ENCODE peak calls at places on chromosomes 2 and 18, in four cellular contexts. One of them, this sample, is unnamed. For H3K4me1, the result is how much of the 10 kb centered on the place peaks cover.

GRCh38 chr2:66456183-66457041 is 21.5 kb downstream of the MEIS1 start:
- DNase-seq in H1: no peak
- DNase-seq in mesendoderm: no peak
- DNase-seq in H9: no peak
- DNase-seq in this sample: no peak

GRCh38 chr2:12501469-12502147 is 215.1 kb upstream of the TRIB2 start:
- DNase-seq in mesendoderm: no peak
- DNase-seq in H9: no peak
- DNase-seq in H1: no peak
- DNase-seq in this sample: peak

GRCh38 chr2:239757154-239757760 is 267.9 kb downstream of the NDUFA10 start:
- DNase-seq in mesendoderm: no peak
- DNase-seq in H1: no peak
- DNase-seq in H9: no peak
- DNase-seq in this sample: no peak

GRCh38 chr2:224691563-224691962 is 24.6 kb downstream of the CCDC195 start:
- DNase-seq in H1: no peak
- DNase-seq in mesendoderm: no peak
- DNase-seq in H9: no peak
- DNase-seq in this sample: peak

GRCh38 chr2:181682795-181683517 is 2.6 kb upstream of the NEUROD1 start:
- DNase-seq in H9: peak
- DNase-seq in mesendoderm: no peak
- DNase-seq in H1: no peak
- DNase-seq in this sample: no peak

GRCh38 chr18:47251289-47252120 is at the start of gene SKOR2:
- DNase-seq in H1: no peak
- DNase-seq in H9: peak
- DNase-seq in mesendoderm: peak
- DNase-seq in this sample: no peak

GRCh38 chr18:24262097-24262496 is 123.2 kb downstream of the CABYR start:
- DNase-seq in H1: no peak
- DNase-seq in mesendoderm: no peak
- DNase-seq in H9: no peak
- DNase-seq in this sample: peak

GRCh38 chr2:71812736-71813135 is 334.9 kb downstream of the CYP26B1 start:
- DNase-seq in H9: peak
- DNase-seq in H1: no peak
- DNase-seq in mesendoderm: no peak
- DNase-seq in this sample: no peak

GRCh38 chr2:29990112-29990511 is 68.7 kb upstream of the ALK start:
- DNase-seq in H9: no peak
- DNase-seq in H1: no peak
- DNase-seq in mesendoderm: peak
- DNase-seq in this sample: no peak

GRCh38 chr2:113755690-113756063 is 765 bp downstream of the SLC35F5 start:
- DNase-seq in H9: no peak
- DNase-seq in mesendoderm: no peak
- DNase-seq in H1: no peak
- DNase-seq in this sample: peak

GRCh38 chr2:47043142-47043890 is 111.8 kb downstream of the STPG4 start:
- DNase-seq in H1: no peak
- DNase-seq in mesendoderm: peak
- DNase-seq in H9: peak
- DNase-seq in this sample: peak

GRCh38 chr2:144509548-144510205 is 10.2 kb downstream of the ZEB2 start:
- DNase-seq in mesendoderm: peak
- DNase-seq in H1: no peak
- DNase-seq in H9: no peak
- DNase-seq in this sample: no peak

GRCh38 chr18:2984703-2985261 is 28.2 kb downstream of the LPIN2 start:
- DNase-seq in H9: no peak
- DNase-seq in mesendoderm: no peak
- DNase-seq in H1: no peak
- DNase-seq in this sample: no peak

GRCh38 chr2:105324732-105325131 is 4.8 kb downstream of the TGFBRAP1 start:
- DNase-seq in mesendoderm: peak
- DNase-seq in H9: no peak
- DNase-seq in H1: no peak
- DNase-seq in this sample: peak

GRCh38 chr18:55384551-55385275 is 203.3 kb downstream of the TCF4 start:
- DNase-seq in mesendoderm: peak
- DNase-seq in H1: peak
- DNase-seq in H9: peak
- DNase-seq in this sample: peak

GRCh38 chr2:157257312-157258252 is at the start of gene GALNT5:
- DNase-seq in H1: no peak
- DNase-seq in mesendoderm: peak
- DNase-seq in H9: peak
- DNase-seq in this sample: peak

GRCh38 chr2:23270810-23271209 is 114.2 kb upstream of the KLHL29 start:
- DNase-seq in H1: no peak
- DNase-seq in H9: no peak
- DNase-seq in mesendoderm: no peak
- DNase-seq in this sample: no peak

GRCh38 chr2:112758701-112759100 is 5.7 kb downstream of the CKAP2L start:
- DNase-seq in H1: no peak
- DNase-seq in H9: no peak
- DNase-seq in mesendoderm: no peak
- DNase-seq in this sample: no peak

GRCh38 chr2:177983183-177983788 is 89.3 kb downstream of the PDE11A start:
- DNase-seq in H1: peak
- DNase-seq in mesendoderm: peak
- DNase-seq in H9: peak
- DNase-seq in this sample: peak

GRCh38 chr2:209629622-209630021 is 142.0 kb upstream of the UNC80 start:
- DNase-seq in H1: no peak
- DNase-seq in H9: no peak
- DNase-seq in mesendoderm: no peak
- DNase-seq in this sample: peak

GRCh38 chr2:46170611-46171385 is 126.4 kb upstream of the EPAS1 start:
- DNase-seq in H9: no peak
- DNase-seq in mesendoderm: no peak
- DNase-seq in H1: no peak
- DNase-seq in this sample: no peak

GRCh38 chr2:19251554-19251953 is 106.9 kb downstream of the OSR1 start:
- DNase-seq in H1: no peak
- DNase-seq in H9: no peak
- DNase-seq in mesendoderm: no peak
- DNase-seq in this sample: peak

GRCh38 chr2:96531872-96532505 is 4.6 kb upstream of the ARID5A start:
- DNase-seq in H9: peak
- DNase-seq in H1: no peak
- DNase-seq in mesendoderm: peak
- DNase-seq in this sample: peak

GRCh38 chr2:102055346-102055975 is 63.7 kb downstream of the IL1R2 start:
- DNase-seq in H9: no peak
- DNase-seq in H1: no peak
- DNase-seq in mesendoderm: no peak
- DNase-seq in this sample: peak

DNA sequence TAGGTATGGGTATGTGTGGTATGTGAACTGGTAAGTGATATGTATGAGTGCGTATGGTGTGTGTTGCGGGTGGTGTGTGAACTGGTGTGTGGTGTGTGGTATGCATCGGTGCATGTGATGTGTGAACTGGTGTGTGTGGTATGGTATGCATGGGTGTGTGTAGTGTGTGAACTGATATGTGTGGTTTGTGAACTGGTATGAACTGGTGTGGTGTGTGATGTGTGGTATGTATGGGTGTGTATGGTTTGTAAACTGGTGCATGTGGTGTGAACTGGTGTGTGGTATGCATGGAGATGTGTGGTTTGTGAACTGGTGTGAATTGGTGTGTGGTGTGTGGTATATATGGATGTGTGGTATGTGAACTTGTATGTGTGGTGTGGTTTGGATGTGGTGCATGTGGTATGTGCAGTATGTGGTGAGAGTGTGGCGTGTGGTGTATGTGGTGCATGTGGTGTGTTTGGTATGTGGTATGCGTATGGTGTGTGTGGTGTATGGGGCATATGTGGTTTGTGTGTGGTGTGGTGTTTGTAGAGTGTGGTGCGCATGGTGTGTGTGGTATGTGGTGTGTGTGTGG is 208.9 kb upstream of the TNP1 start:
- DNase-seq in H9: no peak
- DNase-seq in H1: no peak
- DNase-seq in mesendoderm: no peak
- DNase-seq in this sample: no peak
- H3K4ac ChIP-seq in H9: no peak
- H3K4ac ChIP-seq in H1: no peak
- H3K4ac ChIP-seq in mesendoderm: no peak
- H3K4ac ChIP-seq in this sample: peak

DNA sequence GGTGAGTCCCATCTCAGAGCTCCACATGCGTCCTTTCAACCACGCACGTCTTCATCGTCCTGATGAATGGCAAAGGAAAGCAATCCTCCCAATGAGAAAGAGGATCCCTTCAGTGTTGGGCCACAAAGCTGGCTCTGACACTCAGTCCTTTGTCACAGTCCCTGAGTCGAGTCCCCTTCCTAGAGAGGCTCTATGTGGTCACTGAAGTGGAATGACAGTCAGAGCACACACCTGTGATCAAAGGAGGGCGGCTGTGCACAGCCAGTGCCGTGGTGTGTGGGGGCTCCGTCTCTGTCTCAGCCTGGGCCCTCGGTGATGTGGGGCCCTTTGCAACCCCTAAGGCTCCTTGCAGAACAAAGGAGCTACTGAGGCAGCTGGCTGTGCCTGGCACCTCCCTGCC is 157.4 kb upstream of the APCDD1 start:
- DNase-seq in H9: no peak
- DNase-seq in mesendoderm: no peak
- DNase-seq in H1: no peak
- DNase-seq in this sample: no peak
- H3K4me1 ChIP-seq in H9: under half
- H3K4me1 ChIP-seq in mesendoderm: under half
- H3K4me1 ChIP-seq in H1: under half
- H3K4me1 ChIP-seq in this sample: under half

GRCh38 chr2:145654746-145655145 is 1134.8 kb upstream of the ZEB2 start:
- DNase-seq in H9: no peak
- DNase-seq in mesendoderm: no peak
- DNase-seq in H1: no peak
- DNase-seq in this sample: no peak
- H3K56ac ChIP-seq in H9: no peak
- H3K56ac ChIP-seq in mesendoderm: no peak
- H3K56ac ChIP-seq in H1: no peak
- H3K56ac ChIP-seq in this sample: no peak

DNA sequence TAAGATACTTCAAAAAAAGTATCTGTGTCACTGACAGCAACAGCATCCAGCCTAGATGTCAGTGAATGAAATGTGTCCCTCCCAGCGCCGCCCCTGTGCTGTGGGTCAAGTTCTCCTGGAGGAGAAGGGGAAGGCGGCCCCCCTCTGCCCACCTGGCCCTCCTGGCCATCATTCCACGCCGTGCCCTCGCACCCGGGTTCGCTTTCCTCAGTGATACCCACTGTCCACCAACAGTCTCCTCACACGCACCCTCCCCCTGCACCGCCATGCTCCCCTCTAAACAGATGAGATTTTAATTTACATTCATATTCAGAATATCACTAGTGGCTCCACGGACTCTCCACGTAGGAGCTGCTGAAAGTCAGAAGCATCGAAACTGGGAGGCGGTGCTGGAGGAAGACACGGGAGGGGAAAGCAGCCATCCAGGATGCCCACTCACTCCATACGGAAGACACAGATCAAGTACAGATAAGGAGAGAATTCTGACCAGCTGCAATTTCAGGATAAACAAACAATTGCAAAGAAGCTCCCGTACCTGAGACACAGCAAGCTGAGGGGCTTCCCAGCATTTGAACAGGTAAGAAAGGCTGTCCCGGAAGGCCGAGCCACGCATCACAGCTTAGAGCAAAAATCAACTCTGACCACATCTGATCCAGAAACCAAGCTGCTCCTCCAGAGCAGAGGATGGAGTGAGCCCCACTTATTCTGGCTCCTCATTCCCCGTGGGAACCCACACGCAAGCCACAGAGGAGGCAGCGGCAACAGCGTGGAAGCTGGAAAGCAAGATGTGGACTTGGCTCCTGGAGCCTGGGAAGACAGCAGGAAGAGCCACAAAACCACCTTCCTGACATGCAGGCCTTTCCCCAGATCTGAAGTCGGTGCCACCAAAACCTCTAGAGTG is 49.7 kb downstream of the PXDN start:
- DNase-seq in H1: no peak
- DNase-seq in mesendoderm: no peak
- DNase-seq in H9: no peak
- DNase-seq in this sample: no peak
- H3K4ac ChIP-seq in H1: no peak
- H3K4ac ChIP-seq in mesendoderm: no peak
- H3K4ac ChIP-seq in H9: no peak
- H3K4ac ChIP-seq in this sample: no peak

GRCh38 chr2:230330206-230330605 is 3.2 kb downstream of the SP140L start:
- DNase-seq in H1: no peak
- DNase-seq in H9: no peak
- DNase-seq in mesendoderm: no peak
- DNase-seq in this sample: no peak
- H3K4me1 ChIP-seq in H1: under half
- H3K4me1 ChIP-seq in H9: under half
- H3K4me1 ChIP-seq in mesendoderm: under half
- H3K4me1 ChIP-seq in this sample: under half

GRCh38 chr18:50644807-50645206 is 84.9 kb downstream of the MAPK4 start:
- DNase-seq in mesendoderm: peak
- DNase-seq in H9: peak
- DNase-seq in H1: peak
- DNase-seq in this sample: no peak
- H3K56ac ChIP-seq in mesendoderm: no peak
- H3K56ac ChIP-seq in H9: no peak
- H3K56ac ChIP-seq in H1: no peak
- H3K56ac ChIP-seq in this sample: no peak

GRCh38 chr18:74698881-74699280 is 101.2 kb downstream of the ZNF407 start:
- DNase-seq in mesendoderm: no peak
- DNase-seq in H1: no peak
- DNase-seq in H9: no peak
- DNase-seq in this sample: no peak
- H3K4ac ChIP-seq in mesendoderm: no peak
- H3K4ac ChIP-seq in H1: no peak
- H3K4ac ChIP-seq in H9: no peak
- H3K4ac ChIP-seq in this sample: no peak

DNA sequence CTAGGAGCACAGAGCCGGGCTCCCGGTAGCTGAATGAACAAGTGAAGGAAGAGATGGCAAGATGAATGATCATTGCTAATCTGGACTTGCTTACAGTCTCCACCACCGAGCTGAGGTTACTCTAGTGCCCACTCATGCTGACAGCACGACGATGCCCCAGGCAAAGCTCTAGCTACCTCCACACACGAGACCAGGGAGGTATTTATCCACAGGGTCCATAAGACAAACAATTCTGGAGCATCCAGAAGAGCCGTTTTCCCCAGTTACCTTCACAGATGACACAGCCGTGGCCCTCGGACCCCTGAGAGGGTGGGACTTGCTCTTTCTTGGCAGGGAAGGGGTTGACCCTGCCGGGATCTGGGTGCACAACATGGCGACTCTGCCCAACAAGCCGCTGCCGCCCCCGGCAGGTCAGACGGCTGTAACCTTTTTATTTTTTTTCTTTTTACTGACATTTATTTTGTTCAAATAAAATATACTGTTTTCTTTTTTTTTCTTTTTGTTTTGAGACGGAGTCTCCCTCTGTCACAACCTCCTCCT is 120.3 kb downstream of the PXDN start:
- DNase-seq in H1: no peak
- DNase-seq in H9: no peak
- DNase-seq in mesendoderm: no peak
- DNase-seq in this sample: no peak
- H3K4me1 ChIP-seq in H1: under half
- H3K4me1 ChIP-seq in H9: under half
- H3K4me1 ChIP-seq in mesendoderm: under half
- H3K4me1 ChIP-seq in this sample: under half